ENCODE peak calls at places on chromosomes 5 and 9, in seven cellular contexts. O, Y, D, I, X, E and V are unnamed samples.

GRCh38 chr5:59005934-59006701 is 423.2 kb downstream of the RAB3C start:
- DNase-seq in O (no peak), Y (no peak), D (no peak), I (no peak), X (no peak), E (no peak), V (no peak)

GRCh38 chr9:112166176-112167140 is 8.6 kb downstream of the SUSD1 start:
- DNase-seq in O (peak), Y (no peak), D (no peak), I (peak), X (no peak), E (peak), V (peak)

GRCh38 chr5:109987355-109987754 is 297.6 kb downstream of the MAN2A1 start:
- DNase-seq in O (no peak), Y (no peak), D (no peak), I (no peak), X (no peak), E (no peak), V (no peak)

GRCh38 chr5:156498226-156498965 is 171.4 kb downstream of the SGCD start:
- DNase-seq in O (no peak), Y (no peak), D (no peak), I (peak), X (no peak), E (no peak), V (no peak)

GRCh38 chr5:166074839-166075481 is 2216.5 kb upstream of the WWC1 start:
- DNase-seq in O (no peak), Y (no peak), D (no peak), I (no peak), X (no peak), E (no peak), V (no peak)

GRCh38 chr5:138054863-138055558 is 22.1 kb upstream of the FAM13B start:
- DNase-seq in O (peak), Y (no peak), D (peak), I (no peak), X (no peak), E (no peak), V (no peak)

GRCh38 chr9:132171702-132172101 is 9.8 kb downstream of the NTNG2 start:
- DNase-seq in O (no peak), Y (no peak), D (no peak), I (no peak), X (no peak), E (no peak), V (no peak)

GRCh38 chr9:121784706-121785426 is 133.4 kb downstream of the DAB2IP start:
- DNase-seq in O (peak), Y (no peak), D (no peak), I (no peak), X (no peak), E (no peak), V (no peak)

GRCh38 chr9:19512432-19512831 is 103.6 kb downstream of the ACER2 start:
- DNase-seq in O (no peak), Y (no peak), D (no peak), I (no peak), X (no peak), E (no peak), V (no peak)

GRCh38 chr5:39775458-39776365 is 350.9 kb upstream of the DAB2 start:
- DNase-seq in O (no peak), Y (no peak), D (no peak), I (peak), X (no peak), E (peak), V (peak)

GRCh38 chr9:126872516-126872915 is 12.1 kb downstream of the ZBTB34 start:
- DNase-seq in O (no peak), Y (no peak), D (no peak), I (no peak), X (no peak), E (no peak), V (no peak)

GRCh38 chr9:81771606-81772005 is 82.3 kb upstream of the TLE1 start:
- DNase-seq in O (no peak), Y (no peak), D (no peak), I (peak), X (no peak), E (no peak), V (peak)

GRCh38 chr9:114047717-114048116 is 30.4 kb downstream of the AMBP start:
- DNase-seq in O (no peak), Y (peak), D (no peak), I (peak), X (no peak), E (no peak), V (peak)

GRCh38 chr9:110256142-110256391 is 240 bp downstream of the TXN start:
- DNase-seq in O (no peak), Y (no peak), D (no peak), I (no peak), X (no peak), E (no peak), V (no peak)

GRCh38 chr5:168472329-168472728 is 13.9 kb upstream of the RARS1 start:
- DNase-seq in O (no peak), Y (no peak), D (no peak), I (peak), X (no peak), E (peak), V (peak)

GRCh38 chr5:132190161-132190817 is 37.4 kb downstream of the P4HA2 start:
- DNase-seq in O (no peak), Y (no peak), D (peak), I (peak), X (no peak), E (peak), V (peak)

GRCh38 chr5:61299254-61299653 is 32.8 kb upstream of the ZSWIM6 start:
- DNase-seq in O (no peak), Y (no peak), D (no peak), I (peak), X (no peak), E (no peak), V (no peak)

GRCh38 chr5:81125959-81126358 is 107.2 kb upstream of the CKMT2 start:
- DNase-seq in O (no peak), Y (no peak), D (no peak), I (peak), X (no peak), E (no peak), V (no peak)

GRCh38 chr5:156328176-156328575 is 1.2 kb downstream of the SGCD start:
- DNase-seq in O (no peak), Y (no peak), D (no peak), I (peak), X (no peak), E (no peak), V (no peak)

GRCh38 chr9:80797841-80798688 is 891.3 kb downstream of the TLE1 start:
- DNase-seq in O (peak), Y (no peak), D (peak), I (peak), X (no peak), E (peak), V (no peak)

GRCh38 chr5:139181835-139182452 is 16.2 kb downstream of the SIL1 start:
- DNase-seq in O (peak), Y (no peak), D (no peak), I (peak), X (no peak), E (peak), V (peak)

GRCh38 chr5:147418613-147419012 is 91.3 kb downstream of the DPYSL3 start:
- DNase-seq in O (no peak), Y (no peak), D (no peak), I (no peak), X (no peak), E (no peak), V (no peak)

GRCh38 chr9:99373912-99374311 is 151.8 kb downstream of the SEC61B start:
- DNase-seq in O (no peak), Y (no peak), D (no peak), I (no peak), X (no peak), E (no peak), V (no peak)

GRCh38 chr9:30280229-30280900 is 2104.1 kb upstream of the ACO1 start:
- DNase-seq in O (no peak), Y (no peak), D (no peak), I (no peak), X (no peak), E (no peak), V (no peak)

GRCh38 chr9:128026255-128027165 is 40.6 kb downstream of the NAIF1 start:
- DNase-seq in O (no peak), Y (no peak), D (no peak), I (no peak), X (peak), E (no peak), V (no peak)

GRCh38 chr5:142053434-142054253 is 40.8 kb upstream of the GNPDA1 start:
- DNase-seq in O (peak), Y (no peak), D (no peak), I (peak), X (no peak), E (peak), V (peak)

GRCh38 chr9:135226369-135227050 is 139.0 kb downstream of the OLFM1 start:
- DNase-seq in O (no peak), Y (no peak), D (no peak), I (no peak), X (no peak), E (no peak), V (no peak)

GRCh38 chr9:121926417-121926816 is 166.7 kb downstream of the TTLL11 start:
- DNase-seq in O (no peak), Y (no peak), D (no peak), I (no peak), X (no peak), E (no peak), V (no peak)

GRCh38 chr9:78044189-78044588 is 12.6 kb upstream of the GNAQ start:
- DNase-seq in O (no peak), Y (peak), D (no peak), I (no peak), X (no peak), E (no peak), V (no peak)

GRCh38 chr9:98992885-98993569 is 49.3 kb downstream of the COL15A1 start:
- DNase-seq in O (no peak), Y (no peak), D (no peak), I (no peak), X (no peak), E (no peak), V (no peak)

GRCh38 chr5:135400866-135401265 is 1.8 kb upstream of the MACROH2A1 start:
- DNase-seq in O (no peak), Y (no peak), D (no peak), I (no peak), X (no peak), E (no peak), V (no peak)

GRCh38 chr5:98770158-98770910 is 3.1 kb upstream of the RGMB start:
- DNase-seq in O (peak), Y (peak), D (peak), I (peak), X (no peak), E (no peak), V (peak)

GRCh38 chr9:108634164-108634563 is 221.6 kb downstream of the ACTL7B start:
- DNase-seq in O (no peak), Y (no peak), D (no peak), I (peak), X (no peak), E (no peak), V (peak)

GRCh38 chr5:142783601-142784291 is 13.6 kb downstream of the ARHGAP26 start:
- DNase-seq in O (peak), Y (no peak), D (peak), I (no peak), X (peak), E (no peak), V (no peak)

GRCh38 chr5:142445266-142445665 is 120.4 kb upstream of the SPRY4 start:
- DNase-seq in O (no peak), Y (no peak), D (no peak), I (no peak), X (no peak), E (no peak), V (no peak)

GRCh38 chr9:107447081-107447480 is 42.5 kb downstream of the KLF4 start:
- DNase-seq in O (no peak), Y (no peak), D (no peak), I (no peak), X (no peak), E (no peak), V (no peak)

GRCh38 chr9:116944714-116945534 is 257.8 kb downstream of the TRIM32 start:
- DNase-seq in O (no peak), Y (no peak), D (no peak), I (no peak), X (no peak), E (no peak), V (peak)

GRCh38 chr5:147044868-147045267 is 166.3 kb upstream of the PPP2R2B start:
- DNase-seq in O (no peak), Y (no peak), D (no peak), I (no peak), X (no peak), E (no peak), V (no peak)

GRCh38 chr9:14272924-14273528 is 40.9 kb downstream of the NFIB start:
- DNase-seq in O (no peak), Y (no peak), D (peak), I (no peak), X (no peak), E (no peak), V (no peak)